ENCODE peak calls at places on chromosomes 6 and 20, in eight cellular contexts. D is heart left ventricle, T is A549, C is transverse colon, J is right lobe of liver, O is adrenal gland, X is testis, E is uterus. G is an unnamed sample.
A peak's percentile ranks its signal among the peaks of the same experiment; 100 is the strongest.

GRCh38 chr20:23164176-23164601 is 78.1 kb upstream of the CD93 start:
- DNase-seq in D (no peak), T (no peak), C (peak; percentile 71), J (no peak), O (no peak), X (peak; percentile 42), E (peak; percentile 22), G (no peak)

GRCh38 chr6:101614774-101615173 is 221.3 kb downstream of the GRIK2 start:
- DNase-seq in D (no peak), T (no peak), C (no peak), J (no peak), O (no peak), X (no peak), E (no peak), G (no peak)

GRCh38 chr6:56399672-56400263 is 152.4 kb upstream of the COL21A1 start:
- DNase-seq in D (no peak), T (no peak), C (no peak), J (peak; percentile 76), O (no peak), X (no peak), E (no peak), G (no peak)

GRCh38 chr6:170042086-170042485 is 248.8 kb downstream of the DLL1 start:
- DNase-seq in D (no peak), T (no peak), C (no peak), J (no peak), O (no peak), X (no peak), E (no peak), G (no peak)

GRCh38 chr6:16802071-16802470 is 40.8 kb upstream of the ATXN1 start:
- DNase-seq in D (peak; percentile 22), T (no peak), C (no peak), J (no peak), O (no peak), X (no peak), E (no peak), G (peak; percentile 49)

GRCh38 chr6:3357669-3358068 is 98.9 kb downstream of the PSMG4 start:
- DNase-seq in D (no peak), T (no peak), C (no peak), J (no peak), O (no peak), X (no peak), E (no peak), G (no peak)

GRCh38 chr6:165717732-165718465 is 54.9 kb upstream of the PDE10A start:
- DNase-seq in D (no peak), T (no peak), C (no peak), J (no peak), O (no peak), X (no peak), E (no peak), G (no peak)

GRCh38 chr6:13908955-13909381 is 15.8 kb upstream of the RNF182 start:
- DNase-seq in D (peak; percentile 32), T (peak; percentile 64), C (peak; percentile 36), J (no peak), O (peak; percentile 68), X (peak; percentile 38), E (peak; percentile 19), G (no peak)

GRCh38 chr20:33709398-33709797 is 10.7 kb downstream of the PXMP4 start:
- DNase-seq in D (no peak), T (no peak), C (no peak), J (no peak), O (no peak), X (no peak), E (no peak), G (no peak)

GRCh38 chr20:52972965-52973819 is 1.0 kb downstream of the TSHZ2 start:
- DNase-seq in D (peak; percentile 23), T (no peak), C (no peak), J (peak; percentile 61), O (peak; percentile 67), X (peak; percentile 62), E (peak; percentile 36), G (peak; percentile 85)

GRCh38 chr6:40532349-40533028 is 54.7 kb downstream of the LRFN2 start:
- DNase-seq in D (no peak), T (no peak), C (no peak), J (no peak), O (no peak), X (no peak), E (no peak), G (no peak)

GRCh38 chr6:13237318-13237717 is 91.0 kb downstream of the TBC1D7 start:
- DNase-seq in D (no peak), T (no peak), C (no peak), J (no peak), O (no peak), X (no peak), E (no peak), G (no peak)

GRCh38 chr20:45545754-45546453 is 1.3 kb downstream of the EPPIN start:
- DNase-seq in D (no peak), T (peak; percentile 21), C (no peak), J (no peak), O (no peak), X (no peak), E (no peak), G (no peak)

GRCh38 chr6:61711849-61712248 is 574.2 kb downstream of the KHDRBS2 start:
- DNase-seq in D (no peak), T (no peak), C (no peak), J (no peak), O (no peak), X (no peak), E (no peak), G (no peak)

GRCh38 chr20:32188376-32189122 is 19.0 kb downstream of the PLAGL2 start:
- DNase-seq in D (no peak), T (no peak), C (no peak), J (peak; percentile 39), O (peak; percentile 48), X (no peak), E (no peak), G (no peak)

GRCh38 chr6:71252407-71252806 is 36.2 kb upstream of the OGFRL1 start:
- DNase-seq in D (no peak), T (no peak), C (no peak), J (no peak), O (no peak), X (no peak), E (no peak), G (no peak)

GRCh38 chr6:43113431-43114260 is 37.5 kb downstream of the PTK7 start:
- DNase-seq in D (no peak), T (no peak), C (peak; percentile 28), J (no peak), O (no peak), X (no peak), E (peak; percentile 59), G (no peak)

GRCh38 chr6:11366183-11366933 is 133.9 kb upstream of the NEDD9 start:
- DNase-seq in D (no peak), T (no peak), C (no peak), J (no peak), O (no peak), X (no peak), E (no peak), G (no peak)

GRCh38 chr20:51800132-51800721 is 2.1 kb downstream of the SALL4 start:
- DNase-seq in D (peak; percentile 48), T (peak; percentile 90), C (peak; percentile 69), J (peak; percentile 70), O (peak; percentile 69), X (peak; percentile 87), E (peak; percentile 29), G (peak; percentile 87)

GRCh38 chr6:23350752-23351453 is 775.1 kb upstream of the NRSN1 start:
- DNase-seq in D (no peak), T (no peak), C (no peak), J (no peak), O (no peak), X (no peak), E (no peak), G (no peak)

DNA sequence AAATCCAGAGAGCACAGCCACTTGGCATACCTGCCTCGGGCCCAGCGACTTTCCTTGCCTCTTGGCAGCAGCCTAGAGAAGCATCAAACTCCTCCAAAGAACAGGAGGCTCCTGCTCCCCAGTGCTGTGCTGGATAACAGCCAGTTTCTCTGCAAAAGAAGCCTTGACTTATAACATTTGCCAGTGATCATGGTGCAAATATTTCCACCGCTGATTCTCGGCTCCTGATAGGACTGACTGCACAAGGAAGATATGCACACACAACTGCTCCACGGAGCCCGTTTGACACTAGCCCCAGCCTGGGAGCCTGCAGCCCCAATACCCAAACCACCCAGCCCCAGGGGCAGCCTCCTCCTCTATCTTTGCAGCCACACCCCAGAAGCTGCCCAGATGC is 17.5 kb downstream of the ACSS1 start:
- DNase-seq in D (no peak), T (no peak), C (peak; percentile 48), J (no peak), O (no peak), X (peak; percentile 86), E (peak; percentile 59), G (no peak)
- H3K4me3 ChIP-seq in D (no peak overlapping the region), T (no peak overlapping the region), C (peak overlapping the region; percentile 2), J (no peak overlapping the region), O (no peak overlapping the region), X (no peak overlapping the region), E (no peak overlapping the region), G (no peak overlapping the region)

DNA sequence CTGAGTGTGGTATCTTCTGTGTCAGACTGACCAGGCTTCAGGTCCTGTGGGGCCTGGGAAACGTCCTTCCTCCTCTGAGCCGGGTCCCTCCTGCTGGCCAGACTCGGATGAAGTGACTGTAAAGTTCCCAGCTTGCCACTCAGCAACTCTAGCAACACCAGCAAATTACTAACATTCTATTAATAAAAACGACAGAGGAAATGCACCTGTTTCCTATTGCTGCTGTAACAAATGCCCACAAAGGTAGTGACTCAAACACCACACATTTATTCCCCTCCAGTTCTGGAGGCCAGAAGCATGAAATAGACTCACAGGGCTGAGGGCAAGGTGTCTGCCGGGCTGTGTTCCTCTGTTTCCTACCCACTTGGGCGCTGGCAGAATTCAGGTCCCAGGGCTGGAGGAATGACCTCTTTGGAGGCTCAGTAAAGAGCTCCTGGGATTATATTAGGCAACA is 48.8 kb downstream of the CTCFL start:
- DNase-seq in D (no peak), T (no peak), C (no peak), J (peak; percentile 34), O (no peak), X (no peak), E (no peak), G (no peak)
- TF ChIP-seq CTCF in D (no peak), T (no peak), C (no peak), J (no peak), O (no peak), X (no peak), E (no peak), G (no peak)

GRCh38 chr6:158220786-158221442 is 52.8 kb downstream of the GTF2H5 start:
- DNase-seq in D (peak; percentile 79), T (peak; percentile 51), C (peak; percentile 86), J (peak; percentile 84), O (peak; percentile 92), X (peak; percentile 88), E (peak; percentile 81), G (peak; percentile 63)
- TF ChIP-seq POLR2A in D (no peak), T (no peak), C (no peak), J (no peak), O (no peak), X (no peak), E (no peak), G (no peak)

DNA sequence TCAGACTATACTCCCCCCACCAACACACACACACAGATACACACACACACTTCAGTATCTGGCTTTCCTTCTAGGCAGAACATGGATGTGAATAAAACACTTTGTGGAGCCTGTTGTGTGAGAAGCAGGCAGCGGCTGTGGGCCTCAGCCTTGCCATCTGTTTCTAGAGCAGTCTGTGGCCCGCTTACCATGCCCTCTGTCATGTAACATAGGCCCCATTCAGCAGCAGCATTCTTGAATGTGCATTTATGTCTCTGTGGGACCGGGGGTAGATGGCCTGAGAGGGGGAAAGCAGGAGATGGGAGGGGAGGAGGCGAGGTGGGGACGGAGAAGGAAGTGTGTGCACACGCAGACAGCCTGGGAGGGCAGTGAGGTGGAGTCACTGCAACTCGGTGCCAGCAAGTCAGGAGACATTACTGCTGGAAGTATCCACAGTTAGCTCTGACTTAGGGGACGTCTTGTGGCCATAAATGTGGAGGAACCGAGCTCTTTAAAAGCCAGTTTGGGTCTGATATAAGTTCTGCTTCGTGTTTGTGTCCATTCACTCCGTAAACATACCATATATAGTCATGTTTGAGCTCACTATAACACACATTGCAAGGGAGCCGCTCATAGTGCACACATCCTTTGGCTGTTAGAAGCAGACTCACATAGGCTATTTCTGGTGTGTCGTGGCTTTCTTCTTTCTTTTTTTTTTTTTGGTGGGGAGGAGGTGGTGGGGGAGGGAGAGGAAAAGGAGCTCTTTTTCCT is 38.5 kb downstream of the RREB1 start:
- DNase-seq in D (peak; percentile 56), T (no peak), C (peak; percentile 77), J (no peak), O (no peak), X (peak; percentile 77), E (peak; percentile 48), G (peak; percentile 94)
- H3K4me3 ChIP-seq in D (no peak overlapping the region), T (no peak overlapping the region), C (peak overlapping the region; percentile 7), J (no peak overlapping the region), O (no peak overlapping the region), X (no peak overlapping the region), E (no peak overlapping the region), G (no peak overlapping the region)